ENCODE peak calls at places on chromosomes 5 and 9, in nine cellular contexts. Z is SK-N-SH; X is cardiac muscle cell; C is left lung; G is CD8-positive, alpha-beta T cell; O is heart left ventricle; V is right atrium auricular region; F is CD4-positive, alpha-beta T cell; T is IMR-90. B is an unnamed sample. For H3K27me3, the result is how much of the 10 kb centered on the place peaks cover.

GRCh38 chr9:12735669-12736068 is 39.2 kb upstream of the LURAP1L start:
- DNase-seq in C (no peak), G (no peak), V (no peak), F (no peak), T (no peak), Z (no peak), O (no peak), X (no peak), B (no peak)

GRCh38 chr5:81786509-81786908 is 35.6 kb upstream of the SSBP2 start:
- DNase-seq in C (no peak), F (no peak), G (no peak), V (no peak), O (no peak), X (no peak), T (no peak), Z (no peak), B (no peak)

GRCh38 chr9:105157178-105157583 is 87.3 kb upstream of the SLC44A1 start:
- DNase-seq in Z (peak), C (peak), F (peak), T (peak), X (peak), O (peak), V (peak), G (peak), B (no peak)

GRCh38 chr5:103119067-103119764 is 722 bp downstream of the GIN1 start:
- DNase-seq in T (peak), V (no peak), X (no peak), O (no peak), Z (peak), F (no peak), C (no peak), G (no peak), B (no peak)

GRCh38 chr9:91071185-91071990 is 269.8 kb downstream of the SYK start:
- DNase-seq in F (no peak), G (no peak), V (peak), T (peak), Z (no peak), C (no peak), X (peak), O (no peak), B (no peak)

GRCh38 chr5:59107692-59108091 is 524.8 kb downstream of the RAB3C start:
- DNase-seq in O (no peak), Z (no peak), V (no peak), F (no peak), X (peak), T (no peak), C (no peak), G (no peak), B (no peak)

GRCh38 chr5:154764967-154765366 is 9.8 kb downstream of the LARP1 start:
- DNase-seq in Z (no peak), X (no peak), G (no peak), F (no peak), T (no peak), V (no peak), O (no peak), C (no peak), B (no peak)

GRCh38 chr9:87148391-87149237 is 201.3 kb upstream of the GAS1 start:
- DNase-seq in X (peak), T (peak), Z (peak), V (peak), C (peak), O (peak), F (no peak), G (no peak), B (peak)

GRCh38 chr5:105882956-105883481 is 1787.7 kb downstream of the EFNA5 start:
- DNase-seq in F (no peak), O (no peak), T (no peak), G (no peak), V (no peak), C (no peak), Z (no peak), X (no peak), B (no peak)

GRCh38 chr5:57824047-57824446 is 341.4 kb upstream of the ACTBL2 start:
- DNase-seq in F (no peak), G (no peak), T (peak), X (no peak), Z (no peak), V (no peak), C (no peak), O (no peak), B (no peak)

GRCh38 chr5:141330299-141331080 is at the start of gene PCDHGA1:
- DNase-seq in T (peak), X (peak), C (no peak), V (no peak), F (no peak), O (no peak), G (no peak), Z (peak), B (no peak)

GRCh38 chr5:177132504-177133118 is 962 bp upstream of the NSD1 start:
- DNase-seq in G (peak), V (no peak), C (peak), F (no peak), T (no peak), O (peak), Z (peak), X (peak), B (no peak)

GRCh38 chr9:73853547-73853946 is 643.6 kb upstream of the RORB start:
- DNase-seq in V (no peak), O (no peak), C (no peak), G (no peak), X (no peak), F (no peak), T (no peak), Z (no peak), B (no peak)

GRCh38 chr9:134558124-134558805 is 83.3 kb upstream of the COL5A1 start:
- DNase-seq in G (no peak), C (no peak), X (no peak), F (no peak), Z (no peak), V (no peak), T (no peak), O (no peak), B (no peak)

GRCh38 chr9:101307524-101308213 is 77.1 kb downstream of the BAAT start:
- DNase-seq in X (no peak), F (no peak), Z (no peak), C (no peak), V (no peak), T (no peak), O (no peak), G (no peak), B (no peak)
- H3K27me3 ChIP-seq in X (under half), F (under half), Z (under half), C (under half), V (under half), T (under half), O (under half), G (under half), B (under half)

GRCh38 chr5:52728686-52729085 is 59.0 kb upstream of the ITGA1 start:
- DNase-seq in Z (no peak), G (no peak), T (no peak), C (no peak), X (no peak), V (no peak), O (no peak), F (no peak), B (no peak)

GRCh38 chr5:52728201-52728600 is 59.5 kb upstream of the ITGA1 start:
- DNase-seq in X (peak), F (no peak), G (no peak), O (no peak), T (no peak), C (no peak), Z (no peak), V (no peak), B (no peak)

GRCh38 chr5:52725781-52726180 is 61.9 kb upstream of the ITGA1 start:
- DNase-seq in O (peak), X (no peak), C (no peak), T (no peak), Z (no peak), V (no peak), F (no peak), G (no peak), B (no peak)

GRCh38 chr5:52727568-52727967 is 60.1 kb upstream of the ITGA1 start:
- DNase-seq in X (peak), G (no peak), T (peak), O (peak), C (no peak), Z (no peak), F (no peak), V (no peak), B (no peak)

GRCh38 chr5:52727001-52727400 is 60.7 kb upstream of the ITGA1 start:
- DNase-seq in Z (no peak), V (no peak), X (no peak), G (no peak), F (no peak), C (no peak), T (no peak), O (no peak), B (no peak)
- H3K27ac ChIP-seq in Z (peak), V (peak), X (no peak), G (no peak), F (no peak), C (peak), T (no peak), O (peak), B (peak)

DNA sequence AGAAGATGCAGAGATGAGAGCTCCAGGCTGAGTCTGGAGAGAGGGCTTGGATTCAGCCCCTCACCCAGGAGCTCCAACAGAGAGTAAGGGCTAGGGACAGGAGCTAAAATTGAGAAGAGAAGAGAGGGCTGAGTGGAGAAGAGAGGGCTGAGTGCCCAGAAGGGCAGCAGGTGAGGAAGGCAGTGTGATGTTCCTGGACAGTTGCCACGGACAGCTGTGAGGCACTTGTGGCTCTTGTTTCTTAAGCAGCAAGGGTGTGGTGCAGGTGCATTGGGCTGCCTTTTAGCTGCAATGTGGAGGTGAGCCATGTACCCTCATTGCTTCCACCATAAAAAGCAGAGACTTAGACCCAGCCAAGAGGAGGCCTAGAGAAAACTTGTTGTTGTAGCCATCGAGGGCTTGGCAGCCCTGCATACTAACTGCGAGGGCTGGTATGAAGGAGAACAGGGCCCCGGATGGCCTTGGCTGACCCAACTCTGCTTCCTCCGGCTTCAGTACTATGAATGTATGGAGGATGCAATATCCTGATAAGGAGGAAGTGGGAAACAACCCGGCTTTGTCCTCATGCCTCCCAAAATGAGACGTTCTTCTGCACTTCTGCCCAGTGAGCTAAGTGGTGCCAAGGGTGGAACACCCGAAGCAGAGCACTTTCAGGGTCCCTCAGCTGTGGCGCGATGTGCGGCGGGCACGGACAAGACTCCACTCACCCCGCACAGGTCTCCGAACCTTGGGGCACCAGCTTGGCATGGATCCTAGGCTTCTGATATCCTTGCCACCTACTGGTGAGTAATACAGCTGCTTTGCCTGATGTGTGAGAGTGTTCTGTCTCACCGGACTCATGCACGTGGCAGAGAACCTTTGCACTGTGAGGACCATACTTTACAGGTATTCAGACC is 65.2 kb downstream of the LRRC70 start:
- DNase-seq in Z (no peak), V (no peak), O (no peak), F (no peak), X (no peak), C (no peak), T (no peak), G (no peak), B (no peak)
- TF ChIP-seq CTCF in Z (no peak), V (no peak), O (no peak), F (no peak), X (no peak), C (no peak), T (no peak), G (no peak), B (no peak)

GRCh38 chr5:93607367-93608258 is 24.6 kb downstream of the NR2F1 start:
- DNase-seq in V (no peak), F (no peak), O (no peak), T (peak), X (peak), C (no peak), Z (peak), G (peak), B (no peak)

GRCh38 chr5:93611510-93611899 is 28.5 kb downstream of the NR2F1 start:
- DNase-seq in C (no peak), X (no peak), Z (no peak), V (no peak), F (no peak), T (no peak), O (no peak), G (no peak), B (no peak)

GRCh38 chr5:93611900-93612898 is 29.2 kb downstream of the NR2F1 start:
- DNase-seq in O (no peak), X (no peak), G (peak), F (no peak), T (peak), Z (peak), C (no peak), V (no peak), B (no peak)

GRCh38 chr5:93610581-93611167 is 27.7 kb downstream of the NR2F1 start:
- DNase-seq in Z (no peak), T (no peak), O (no peak), C (no peak), F (no peak), V (no peak), G (no peak), X (no peak), B (no peak)

GRCh38 chr5:93609756-93610155 is 26.7 kb downstream of the NR2F1 start:
- DNase-seq in X (no peak), Z (no peak), T (no peak), O (no peak), C (no peak), V (no peak), G (no peak), F (no peak), B (no peak)
- H3K27me3 ChIP-seq in X (half or more), Z (under half), T (under half), O (half or more), C (half or more), V (under half), G (half or more), F (half or more), B (under half)

GRCh38 chr5:139663207-139663606 is 15.1 kb downstream of the CXXC5 start:
- DNase-seq in Z (no peak), O (no peak), C (no peak), X (no peak), T (no peak), V (no peak), F (no peak), G (no peak), B (no peak)
- H3K27ac ChIP-seq in Z (no peak), O (peak), C (no peak), X (peak), T (no peak), V (peak), F (no peak), G (no peak), B (peak)

GRCh38 chr5:78797945-78798731 is 149.6 kb upstream of the LHFPL2 start:
- DNase-seq in F (no peak), X (peak), V (no peak), C (no peak), T (no peak), G (no peak), Z (peak), O (no peak), B (no peak)

GRCh38 chr5:78795757-78796156 is 147.2 kb upstream of the LHFPL2 start:
- DNase-seq in X (no peak), Z (no peak), T (no peak), G (no peak), C (no peak), F (no peak), O (no peak), V (no peak), B (no peak)

GRCh38 chr5:78803386-78803785 is 154.8 kb upstream of the LHFPL2 start:
- DNase-seq in Z (peak), G (no peak), T (no peak), C (no peak), V (peak), X (peak), O (peak), F (no peak), B (peak)

GRCh38 chr5:78801413-78801812 is 152.8 kb upstream of the LHFPL2 start:
- DNase-seq in C (no peak), V (no peak), Z (no peak), X (no peak), G (no peak), T (no peak), O (no peak), F (no peak), B (no peak)

GRCh38 chr5:78799254-78800017 is 150.9 kb upstream of the LHFPL2 start:
- DNase-seq in T (peak), C (no peak), O (no peak), X (peak), V (no peak), Z (no peak), G (no peak), F (no peak), B (no peak)
- TF ChIP-seq CTCF in T (peak), C (no peak), O (no peak), X (no peak), V (no peak), Z (peak), G (no peak), F (no peak), B (no peak)

DNA sequence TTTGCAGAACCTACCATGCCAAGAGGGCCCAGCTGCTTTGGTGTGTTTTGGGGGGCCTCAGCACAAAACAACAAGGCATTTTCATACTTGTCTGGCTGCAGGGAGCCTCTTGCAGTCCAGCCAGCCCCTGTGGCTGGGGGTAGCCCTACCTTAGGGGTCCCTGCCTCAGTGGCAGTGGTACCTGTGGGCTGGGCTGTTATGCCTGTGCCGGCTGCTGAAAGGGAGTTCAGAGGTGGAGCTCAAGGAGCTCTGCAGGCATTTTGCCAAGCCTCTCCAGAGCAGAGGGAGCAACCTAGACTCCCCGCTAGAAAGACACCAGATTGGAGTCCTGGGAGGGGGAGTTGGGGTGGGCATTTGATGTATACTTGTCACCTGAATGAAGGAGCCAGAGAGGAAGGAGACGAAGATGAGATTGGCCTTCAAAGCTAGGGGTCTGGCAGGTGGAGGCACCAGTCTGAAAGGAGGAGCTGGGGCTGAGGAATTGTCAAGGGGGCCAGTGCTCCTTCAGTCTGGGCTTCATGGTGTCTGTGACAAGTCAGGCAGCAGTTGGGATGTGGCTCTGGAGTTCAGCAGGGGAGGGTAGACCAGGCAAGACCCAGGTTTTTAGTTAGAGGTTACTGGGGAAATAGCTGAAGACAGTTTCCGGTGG is 1.5 kb downstream of the SHROOM1 start:
- DNase-seq in C (no peak), F (no peak), G (no peak), Z (no peak), V (no peak), T (no peak), O (no peak), X (no peak), B (no peak)
- H3K27me3 ChIP-seq in C (half or more), F (half or more), G (under half), Z (under half), V (under half), T (under half), O (under half), X (half or more), B (under half)

GRCh38 chr9:130207241-130207992 is 35.2 kb downstream of the NCS1 start:
- DNase-seq in X (no peak), O (no peak), V (no peak), T (no peak), G (no peak), C (peak), Z (no peak), F (no peak), B (no peak)

GRCh38 chr9:130205912-130206311 is 33.7 kb downstream of the NCS1 start:
- DNase-seq in X (no peak), Z (no peak), C (peak), F (no peak), G (no peak), V (no peak), T (no peak), O (no peak), B (no peak)

GRCh38 chr9:130204981-130205380 is 32.8 kb downstream of the NCS1 start:
- DNase-seq in V (no peak), F (no peak), T (no peak), O (no peak), Z (no peak), G (no peak), X (no peak), C (no peak), B (no peak)

GRCh38 chr9:130208600-130209347 is 36.6 kb downstream of the NCS1 start:
- DNase-seq in X (no peak), O (no peak), C (no peak), T (no peak), Z (peak), V (no peak), G (no peak), F (no peak), B (no peak)

DNA sequence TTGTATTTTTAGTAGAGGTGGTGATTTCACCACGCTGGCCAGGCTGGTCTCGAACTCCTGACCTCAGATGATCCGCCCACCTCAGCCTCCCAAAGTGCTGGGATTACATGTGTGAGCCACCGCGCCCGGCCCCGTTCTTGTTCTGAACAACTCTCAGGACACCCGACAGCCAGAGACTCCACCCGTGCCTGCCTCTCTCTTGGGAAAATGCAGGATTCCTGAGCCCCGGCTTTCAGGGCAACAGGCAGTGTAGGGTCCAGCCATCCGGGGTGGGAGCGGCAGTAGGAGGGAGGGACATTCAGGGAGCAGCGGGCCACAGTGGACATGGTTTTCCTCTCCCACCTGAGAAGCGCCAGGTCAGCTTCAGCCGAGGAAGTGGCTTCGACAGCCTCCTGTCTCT is 34.4 kb downstream of the NCS1 start:
- DNase-seq in C (peak), F (no peak), V (no peak), Z (no peak), X (no peak), T (no peak), G (no peak), O (no peak), B (no peak)
- H3K27ac ChIP-seq in C (no peak), F (no peak), V (no peak), Z (no peak), X (no peak), T (no peak), G (no peak), O (no peak), B (peak)

DNA sequence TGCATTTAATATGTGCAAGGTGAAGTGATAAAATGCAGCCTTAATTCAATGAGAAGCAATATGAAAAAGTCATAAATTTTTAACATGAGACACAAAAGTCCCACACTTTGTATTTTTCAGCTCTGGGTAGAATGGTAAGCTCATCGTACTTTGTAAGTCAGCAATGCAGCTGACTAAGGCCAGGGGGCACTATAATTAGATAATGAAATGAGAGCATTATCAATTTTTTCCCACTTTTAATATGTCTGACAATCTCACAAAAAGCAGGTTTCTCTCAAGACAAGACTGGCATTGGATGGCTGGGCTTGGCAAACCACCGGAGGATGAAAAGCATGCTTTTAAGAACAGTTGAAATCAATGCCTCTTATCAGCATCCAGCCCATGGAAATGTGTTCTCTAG is 162.8 kb downstream of the FAM174A start:
- DNase-seq in C (no peak), V (no peak), G (no peak), X (no peak), Z (no peak), O (no peak), T (no peak), F (no peak), B (no peak)
- TF ChIP-seq CTCF in C (no peak), V (no peak), G (no peak), X (peak), Z (peak), O (peak), T (peak), F (no peak), B (no peak)

B was measured in thoracic aorta.